ENCODE peak calls at places on chromosomes 16 and 17, in seven cellular contexts. G, F, S, B, W, H and Z are unnamed samples. For H3K36me3, the result is how much of the 10 kb centered on the place peaks cover.

GRCh38 chr16:16016388-16016964 is 67.1 kb downstream of the ABCC1 start:
- DNase-seq in G (no peak), W (no peak), F (no peak), B (no peak), H (no peak), S (no peak), Z (no peak)

GRCh38 chr17:39634384-39634871 is 2.5 kb upstream of the STARD3 start:
- DNase-seq in B (no peak), W (no peak), H (peak), G (no peak), F (no peak), S (peak), Z (no peak)

GRCh38 chr16:53064179-53064578 is 9.4 kb downstream of the CHD9 start:
- DNase-seq in B (no peak), H (no peak), S (no peak), W (no peak), F (no peak), G (no peak), Z (no peak)

GRCh38 chr16:77414752-77415231 is 20.0 kb downstream of the ADAMTS18 start:
- DNase-seq in F (no peak), W (no peak), G (peak), S (no peak), B (no peak), H (no peak), Z (no peak)

GRCh38 chr17:69524854-69525253 is 110.4 kb downstream of the MAP2K6 start:
- DNase-seq in F (no peak), H (no peak), S (no peak), B (no peak), G (no peak), W (no peak), Z (no peak)

GRCh38 chr16:72961115-72961832 is 86.7 kb downstream of the ZFHX3 start:
- DNase-seq in W (peak), B (no peak), S (no peak), F (no peak), H (peak), G (peak), Z (no peak)

GRCh38 chr16:2147981-2148671 is at the start of gene RAB26:
- DNase-seq in G (peak), W (peak), H (peak), B (no peak), F (peak), S (peak), Z (no peak)

GRCh38 chr17:59506907-59507726 is 58.3 kb upstream of the DHX40 start:
- DNase-seq in F (no peak), H (no peak), G (peak), W (no peak), S (no peak), B (no peak), Z (no peak)

GRCh38 chr16:12320298-12320706 is 343.8 kb downstream of the SNX29 start:
- DNase-seq in B (no peak), H (no peak), F (no peak), G (peak), S (no peak), W (no peak), Z (no peak)

GRCh38 chr17:57943140-57943539 is 12.1 kb downstream of the CUEDC1 start:
- DNase-seq in B (no peak), F (no peak), H (no peak), W (peak), G (peak), S (peak), Z (peak)

GRCh38 chr16:6692874-6693273 is 639.8 kb upstream of the RBFOX1 start:
- DNase-seq in W (no peak), F (no peak), G (no peak), H (no peak), B (no peak), S (no peak), Z (no peak)

GRCh38 chr17:58517378-58517927 is 3.0 kb upstream of the MTMR4 start:
- DNase-seq in F (no peak), H (no peak), W (no peak), S (no peak), G (no peak), B (no peak), Z (no peak)

GRCh38 chr16:16045311-16045710 is 95.9 kb downstream of the ABCC1 start:
- DNase-seq in W (no peak), H (no peak), B (no peak), S (peak), G (no peak), F (no peak), Z (no peak)

GRCh38 chr16:2811703-2812471 is 5.2 kb upstream of the PRSS21 start:
- DNase-seq in B (no peak), G (no peak), H (no peak), W (no peak), F (no peak), S (no peak), Z (no peak)

GRCh38 chr16:85722497-85722896 is 28.4 kb downstream of the C16orf74 start:
- DNase-seq in W (no peak), G (no peak), B (no peak), S (no peak), H (no peak), F (no peak), Z (no peak)

GRCh38 chr16:61435356-61435755 is 600.9 kb downstream of the CDH8 start:
- DNase-seq in W (no peak), G (no peak), F (no peak), S (no peak), H (no peak), B (no peak), Z (no peak)

GRCh38 chr17:64159051-64159590 is 29.2 kb upstream of the ERN1 start:
- DNase-seq in F (peak), G (no peak), B (peak), W (no peak), S (peak), H (no peak), Z (no peak)

GRCh38 chr17:57984226-57984890 is 3.7 kb downstream of the VEZF1 start:
- DNase-seq in W (no peak), G (peak), B (no peak), F (no peak), H (no peak), S (no peak), Z (no peak)

GRCh38 chr16:86479419-86479818 is 30.9 kb upstream of the FOXF1 start:
- DNase-seq in F (no peak), G (no peak), B (no peak), S (no peak), H (no peak), W (no peak), Z (peak)

GRCh38 chr17:78375401-78376079 is 2.9 kb upstream of the PGS1 start:
- DNase-seq in F (peak), W (no peak), B (no peak), G (peak), H (no peak), S (peak), Z (no peak)

GRCh38 chr17:3887811-3888210 is 5.0 kb downstream of the CAMKK1 start:
- DNase-seq in F (no peak), G (no peak), S (no peak), H (no peak), W (no peak), B (no peak), Z (no peak)

GRCh38 chr17:80286638-80286960 is 25.9 kb downstream of the RNF213 start:
- DNase-seq in W (no peak), F (no peak), H (no peak), S (no peak), B (no peak), G (no peak), Z (no peak)

GRCh38 chr16:75653926-75654325 is 6.4 kb downstream of the TERF2IP start:
- DNase-seq in F (no peak), W (no peak), S (no peak), G (peak), H (peak), B (no peak), Z (peak)

GRCh38 chr16:1706386-1707192 is 594 bp downstream of the MAPK8IP3 start:
- DNase-seq in H (peak), B (no peak), G (peak), S (no peak), W (no peak), F (no peak), Z (no peak)

GRCh38 chr16:85988723-85989313 is 89.9 kb downstream of the IRF8 start:
- DNase-seq in B (no peak), S (no peak), G (no peak), F (no peak), W (no peak), H (no peak), Z (no peak)

GRCh38 chr16:19290860-19291259 is 5.3 kb downstream of the CLEC19A start:
- DNase-seq in H (no peak), W (no peak), F (no peak), S (no peak), G (no peak), B (no peak), Z (no peak)

GRCh38 chr17:67210915-67211314 is 34.1 kb downstream of the HELZ start:
- DNase-seq in B (no peak), F (no peak), H (no peak), S (no peak), G (no peak), W (no peak), Z (no peak)

GRCh38 chr17:71519285-71519684 is 601.5 kb upstream of the SOX9 start:
- DNase-seq in H (no peak), F (no peak), W (no peak), S (peak), G (peak), B (no peak), Z (no peak)

GRCh38 chr17:57442401-57442823 is 186.1 kb downstream of the MSI2 start:
- DNase-seq in H (no peak), G (peak), S (no peak), W (no peak), F (no peak), B (no peak), Z (no peak)

GRCh38 chr17:43556292-43556691 is 10.2 kb upstream of the ETV4 start:
- DNase-seq in W (peak), S (peak), G (no peak), B (peak), H (no peak), F (no peak), Z (peak)

GRCh38 chr17:38600906-38601305 is 4.8 kb downstream of the SRCIN1 start:
- DNase-seq in F (no peak), H (no peak), G (no peak), S (no peak), B (no peak), W (no peak), Z (no peak)

GRCh38 chr16:74034862-74035261 is 261.8 kb upstream of the PSMD7 start:
- DNase-seq in S (peak), G (peak), B (no peak), H (peak), F (no peak), W (no peak), Z (no peak)
- TF ChIP-seq CTCF in S (peak), G (peak), B (peak), H (peak), F (no peak), W (peak), Z (peak)

GRCh38 chr17:31310260-31310659 is 3.6 kb downstream of the EVI2B start:
- DNase-seq in F (no peak), S (no peak), G (no peak), H (no peak), W (no peak), B (no peak), Z (no peak)
- H3K4me3 ChIP-seq in F (no peak), S (no peak), G (no peak), H (no peak), W (no peak), B (no peak), Z (no peak)

DNA sequence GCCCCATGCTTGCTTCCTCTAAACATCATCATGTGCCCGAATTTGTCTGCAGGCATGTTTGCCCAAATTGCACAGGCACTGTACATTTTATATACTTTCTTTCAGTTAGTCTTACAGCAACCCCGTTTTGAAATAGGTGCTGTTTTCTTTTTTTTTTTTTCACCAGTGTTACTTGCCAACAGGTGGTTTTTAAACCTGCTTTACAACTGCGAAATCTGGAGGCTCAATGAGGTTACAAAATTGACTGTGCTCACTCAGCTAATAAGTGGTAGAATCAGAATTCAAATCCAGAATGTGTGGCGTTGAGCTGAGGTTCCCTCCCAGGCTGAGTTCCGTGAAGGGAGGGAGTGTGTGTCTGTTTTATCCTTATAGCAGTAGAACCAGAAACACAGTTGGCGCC is 5.8 kb downstream of the PLA2G15 start:
- DNase-seq in W (no peak), B (no peak), F (no peak), H (no peak), S (no peak), G (no peak), Z (no peak)
- H3K36me3 ChIP-seq in W (half or more), B (under half), F (under half), H (under half), S (under half), G (under half), Z (under half)

GRCh38 chr16:47904691-47905090 is 251.1 kb downstream of the ABCC12 start:
- DNase-seq in B (no peak), S (no peak), H (no peak), F (no peak), G (no peak), W (no peak), Z (no peak)
- TF ChIP-seq CTCF in B (no peak), S (no peak), H (no peak), F (no peak), G (no peak), W (no peak), Z (no peak)

DNA sequence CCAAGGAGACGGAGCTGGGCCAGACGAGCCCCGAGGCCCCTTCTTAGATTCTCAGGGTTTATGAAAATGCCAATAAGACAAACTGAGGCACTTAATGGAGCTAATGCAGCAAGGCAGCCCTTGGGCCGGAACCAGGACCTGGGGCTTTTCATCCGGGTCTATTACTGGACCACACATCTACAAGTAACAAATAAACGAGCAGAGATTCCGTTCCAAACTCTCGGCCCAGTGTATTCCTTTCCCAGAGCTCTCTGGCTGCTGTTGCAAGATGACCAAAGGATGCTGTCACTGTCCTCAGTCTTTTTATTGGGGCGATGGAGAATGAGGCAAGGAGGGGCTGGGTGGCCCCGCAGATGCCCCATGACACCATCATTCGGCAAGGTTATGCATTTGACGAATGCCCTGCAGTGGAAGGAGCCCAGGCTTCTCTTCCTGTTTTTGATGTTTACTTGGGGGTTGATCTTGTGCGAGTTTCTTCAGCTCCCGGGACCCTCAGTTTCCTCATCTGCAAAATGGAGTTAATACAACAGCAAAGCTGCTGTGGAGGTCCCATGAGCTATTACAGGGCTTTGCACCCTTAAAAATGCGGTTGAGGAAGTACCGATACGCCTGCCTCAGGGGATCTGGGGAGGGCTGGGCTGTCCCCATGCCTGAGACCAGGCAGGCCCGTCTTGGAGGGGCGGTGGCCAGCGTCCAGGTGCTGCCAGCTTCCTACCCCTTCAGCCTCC is 1.1 kb upstream of the NTN1 start:
- DNase-seq in S (no peak), F (no peak), W (no peak), B (no peak), H (no peak), G (no peak), Z (no peak)
- H3K4me3 ChIP-seq in S (no peak), F (no peak), W (peak), B (no peak), H (no peak), G (no peak), Z (no peak)

GRCh38 chr17:75902406-75902805 is 2.3 kb downstream of the MRPL38 start:
- DNase-seq in H (no peak), B (no peak), G (no peak), S (no peak), F (no peak), W (no peak), Z (no peak)

GRCh38 chr17:75899767-75900468 is 3.2 kb upstream of the TRIM65 start:
- DNase-seq in G (no peak), H (no peak), S (no peak), B (no peak), W (no peak), F (no peak), Z (no peak)

GRCh38 chr17:75901727-75902126 is 3.0 kb downstream of the MRPL38 start:
- DNase-seq in W (no peak), S (no peak), G (no peak), F (no peak), B (no peak), H (no peak), Z (no peak)

GRCh38 chr17:75899353-75899752 is 2.6 kb upstream of the TRIM65 start:
- DNase-seq in B (no peak), G (no peak), F (no peak), S (no peak), H (no peak), W (no peak), Z (no peak)

DNA sequence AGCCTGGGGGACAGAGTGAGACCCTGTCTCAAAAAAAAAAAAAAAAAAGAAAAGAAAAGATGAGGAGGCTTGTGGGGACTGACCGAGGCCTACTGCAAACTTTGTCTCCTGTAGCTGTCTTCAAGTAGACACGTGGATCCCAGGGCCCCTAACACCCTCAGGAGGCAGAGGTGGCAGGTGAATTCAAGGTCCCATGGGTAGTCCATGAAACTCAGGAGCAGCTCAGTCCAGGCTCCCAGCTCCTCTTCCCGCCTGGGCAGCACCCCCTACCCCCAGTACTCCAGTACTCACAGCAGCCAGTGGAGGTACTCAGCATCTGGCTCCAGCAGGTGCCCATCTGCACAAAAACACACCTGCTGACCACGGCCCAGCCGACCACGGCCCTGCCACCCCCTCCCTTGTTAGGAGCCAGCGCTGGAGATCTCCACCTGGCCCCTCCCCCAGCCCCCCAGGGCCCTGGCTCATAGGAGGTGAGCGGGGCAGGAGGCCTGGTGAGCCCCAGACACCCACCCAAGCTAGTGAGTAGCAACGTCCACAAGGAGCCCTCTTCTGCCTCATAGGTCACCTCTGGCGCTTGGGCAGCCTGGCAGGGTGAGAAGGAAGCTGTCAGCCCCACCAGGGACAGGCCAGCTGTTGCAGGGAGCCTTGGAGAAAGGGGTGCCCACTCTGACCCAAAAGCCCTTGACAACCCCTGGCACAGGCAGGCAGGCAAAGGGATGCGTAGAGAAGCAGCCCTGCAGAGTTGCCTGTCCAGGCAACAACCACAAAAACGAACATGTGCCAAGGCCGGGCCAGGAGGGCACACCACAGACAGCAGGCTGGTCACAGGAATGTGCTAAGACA is 3.8 kb downstream of the MRPL38 start:
- DNase-seq in H (no peak), W (no peak), F (no peak), G (no peak), S (no peak), B (no peak), Z (no peak)
- H3K36me3 ChIP-seq in H (under half), W (half or more), F (under half), G (under half), S (under half), B (under half), Z (under half)

GRCh38 chr17:50048988-50049387 is 6.9 kb upstream of the ITGA3 start:
- DNase-seq in B (no peak), F (no peak), S (no peak), W (peak), G (no peak), H (no peak), Z (no peak)

GRCh38 chr17:50051606-50052005 is 4.3 kb upstream of the ITGA3 start:
- DNase-seq in G (no peak), F (no peak), S (peak), H (no peak), B (no peak), W (peak), Z (no peak)

GRCh38 chr17:50049636-50050035 is 6.3 kb upstream of the ITGA3 start:
- DNase-seq in B (no peak), W (peak), S (no peak), F (no peak), H (no peak), G (no peak), Z (no peak)

GRCh38 chr17:50051082-50051576 is 4.8 kb upstream of the ITGA3 start:
- DNase-seq in S (peak), F (peak), W (peak), B (peak), H (no peak), G (peak), Z (no peak)

GRCh38 chr17:50050431-50051032 is 5.4 kb upstream of the ITGA3 start:
- DNase-seq in G (no peak), W (peak), H (no peak), S (no peak), B (no peak), F (no peak), Z (no peak)
- TF ChIP-seq CTCF in G (no peak), W (no peak), H (peak), S (peak), B (no peak), F (no peak), Z (no peak)

GRCh38 chr17:76755285-76755684 is 17.4 kb downstream of the MFSD11 start:
- DNase-seq in W (no peak), H (peak), F (no peak), B (no peak), S (no peak), G (no peak), Z (no peak)

GRCh38 chr17:76753061-76753961 is 15.4 kb downstream of the MFSD11 start:
- DNase-seq in F (no peak), G (no peak), B (no peak), W (no peak), S (peak), H (no peak), Z (no peak)

GRCh38 chr17:76758570-76758969 is 20.7 kb downstream of the MFSD11 start:
- DNase-seq in G (no peak), H (no peak), B (no peak), W (no peak), F (no peak), S (no peak), Z (no peak)
- H3K4me3 ChIP-seq in G (no peak), H (no peak), B (no peak), W (no peak), F (no peak), S (no peak), Z (no peak)

GRCh38 chr17:17807440-17807839 is 29.3 kb downstream of the SREBF1 start:
- DNase-seq in S (no peak), H (no peak), W (no peak), B (no peak), F (no peak), G (no peak), Z (no peak)
- H3K36me3 ChIP-seq in S (under half), H (half or more), W (under half), B (under half), F (under half), G (under half), Z (under half)

GRCh38 chr17:29573558-29573870 is 5.0 kb downstream of the TP53I13 start:
- DNase-seq in G (no peak), B (no peak), S (no peak), W (no peak), H (no peak), F (peak), Z (no peak)

GRCh38 chr17:29575511-29576213 is 7.2 kb downstream of the TP53I13 start:
- DNase-seq in S (no peak), W (no peak), H (no peak), G (no peak), F (peak), B (no peak), Z (no peak)

GRCh38 chr17:29572691-29573557 is 4.4 kb downstream of the TP53I13 start:
- DNase-seq in B (no peak), W (peak), F (peak), G (peak), S (no peak), H (peak), Z (no peak)

GRCh38 chr17:29574732-29575510 is 6.4 kb downstream of the TP53I13 start:
- DNase-seq in H (no peak), F (peak), S (no peak), B (no peak), G (no peak), W (peak), Z (no peak)

GRCh38 chr17:29573871-29574731 is 5.6 kb downstream of the TP53I13 start:
- DNase-seq in S (no peak), F (peak), G (no peak), H (no peak), W (no peak), B (no peak), Z (no peak)
- TF ChIP-seq CTCF in S (no peak), F (no peak), G (no peak), H (no peak), W (no peak), B (no peak), Z (no peak)